ENCODE peak calls at places on chromosomes 12 and 14, in five cellular contexts. V is naive B cell, T is pancreas, A is amniotic epithelial cell, Q is mesenchymal stem cell. S is an unnamed sample.

GRCh38 chr12:52009081-52009751 is 2.5 kb downstream of the TAMALIN start:
- DNase-seq in Q (peak), T (peak), V (peak), A (no peak), S (no peak)

GRCh38 chr14:93943052-93943451 is 15.9 kb downstream of the FAM181A start:
- DNase-seq in Q (peak), V (no peak), T (no peak), A (peak), S (no peak)

GRCh38 chr14:53501361-53502320 is 348.5 kb upstream of the DDHD1 start:
- DNase-seq in V (no peak), T (no peak), A (peak), Q (peak), S (no peak)

GRCh38 chr14:64723691-64724577 is 19.7 kb downstream of the PLEKHG3 start:
- DNase-seq in T (no peak), A (peak), V (no peak), Q (peak), S (no peak)

GRCh38 chr14:69481815-69482568 is 2.5 kb upstream of the PLEKHD1 start:
- DNase-seq in V (no peak), A (no peak), T (no peak), Q (no peak), S (no peak)

GRCh38 chr12:5792350-5792749 is 152.7 kb downstream of the ANO2 start:
- DNase-seq in A (no peak), T (no peak), Q (no peak), V (no peak), S (no peak)

GRCh38 chr12:98945864-98946263 is 300.8 kb downstream of the APAF1 start:
- DNase-seq in T (no peak), A (no peak), Q (no peak), V (no peak), S (no peak)

GRCh38 chr12:48078901-48079300 is 27.0 kb downstream of the SENP1 start:
- DNase-seq in Q (peak), V (no peak), A (peak), T (no peak), S (no peak)